ENCODE peak calls at places on chromosomes 1 and 21, in four cellular contexts. P is breast epithelium; S is esophagus muscularis mucosa; O is CD8-positive, alpha-beta T cell. D is an unnamed sample.

GRCh38 chr1:36223373-36223995 is 759 bp upstream of the THRAP3 start:
- DNase-seq in S (no peak), P (no peak), O (no peak), D (no peak)

GRCh38 chr1:150893336-150893913 is 6.5 kb downstream of the CTXND2 start:
- DNase-seq in S (no peak), O (no peak), P (no peak), D (no peak)

GRCh38 chr1:89723863-89724262 is 90.9 kb downstream of the LRRC8C start:
- DNase-seq in O (no peak), P (no peak), S (no peak), D (peak; percentile 4)

GRCh38 chr21:14995695-14996490 is 68.9 kb downstream of the NRIP1 start:
- DNase-seq in O (no peak), S (no peak), P (no peak), D (no peak)

GRCh38 chr21:39156024-39156423 is 27.2 kb downstream of the PSMG1 start:
- DNase-seq in S (peak; percentile 42), O (no peak), P (no peak), D (no peak)

GRCh38 chr1:51750729-51751128 is 127.8 kb downstream of the NRDC start:
- DNase-seq in O (no peak), P (no peak), S (no peak), D (no peak)

GRCh38 chr1:118151312-118151937 is 33.6 kb downstream of the SPAG17 start:
- DNase-seq in O (no peak), P (no peak), S (no peak), D (no peak)

GRCh38 chr1:23763040-23763577 is 15.1 kb upstream of the PITHD1 start:
- DNase-seq in S (no peak), O (no peak), P (no peak), D (no peak)

GRCh38 chr1:112818990-112819689 is 104.0 kb upstream of the PPM1J start:
- DNase-seq in O (no peak), P (no peak), S (no peak), D (no peak)

GRCh38 chr1:18893120-18893519 is 9.2 kb downstream of the ALDH4A1 start:
- DNase-seq in P (no peak), S (no peak), O (no peak), D (no peak)

GRCh38 chr1:157403203-157403602 is 149.1 kb downstream of the FCRL5 start:
- DNase-seq in S (peak; percentile 55), P (no peak), O (no peak), D (no peak)

GRCh38 chr21:38256599-38257302 is at the start of gene KCNJ15:
- DNase-seq in O (no peak), S (no peak), P (no peak), D (no peak)

GRCh38 chr1:224435999-224436398 is 1.4 kb upstream of the WDR26 start:
- DNase-seq in S (no peak), O (no peak), P (no peak), D (no peak)
- H3K4me3 ChIP-seq in S (no peak overlapping the region), O (no peak overlapping the region), P (no peak overlapping the region), D (no peak overlapping the region)

DNA sequence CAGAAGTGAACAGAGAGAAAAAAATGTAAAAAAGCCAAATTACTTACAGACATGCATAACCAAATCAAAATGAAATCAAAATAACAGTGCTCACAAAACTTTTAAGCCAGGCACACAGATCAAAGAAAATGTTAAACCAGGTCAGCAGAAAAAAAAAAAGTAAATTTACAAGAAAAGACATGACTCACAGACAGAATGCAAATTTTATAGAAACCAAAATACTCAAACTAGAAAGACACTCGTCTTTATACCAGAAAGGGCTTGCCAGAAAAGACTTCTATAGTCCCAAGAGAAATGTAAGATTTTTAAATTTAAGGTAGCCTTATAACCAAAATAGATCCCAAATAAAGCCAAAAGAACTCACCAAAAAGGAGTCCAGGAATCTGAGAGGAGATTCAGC is 86.5 kb upstream of the COG2 start:
- DNase-seq in S (no peak), O (no peak), P (no peak), D (no peak)
- TF ChIP-seq CTCF in S (no peak), O (no peak), P (no peak), D (no peak)

GRCh38 chr1:206891412-206891811 is 5.8 kb upstream of the IL24 start:
- DNase-seq in P (no peak), S (peak; percentile 29), O (no peak), D (no peak)

GRCh38 chr1:206892351-206892984 is 4.8 kb upstream of the IL24 start:
- DNase-seq in O (no peak), S (no peak), P (no peak), D (no peak)

GRCh38 chr1:206890125-206890637 is 7.1 kb upstream of the IL24 start:
- DNase-seq in O (no peak), P (no peak), S (no peak), D (no peak)

GRCh38 chr1:206893380-206893779 is 3.9 kb upstream of the IL24 start:
- DNase-seq in P (no peak), O (no peak), S (no peak), D (no peak)

DNA sequence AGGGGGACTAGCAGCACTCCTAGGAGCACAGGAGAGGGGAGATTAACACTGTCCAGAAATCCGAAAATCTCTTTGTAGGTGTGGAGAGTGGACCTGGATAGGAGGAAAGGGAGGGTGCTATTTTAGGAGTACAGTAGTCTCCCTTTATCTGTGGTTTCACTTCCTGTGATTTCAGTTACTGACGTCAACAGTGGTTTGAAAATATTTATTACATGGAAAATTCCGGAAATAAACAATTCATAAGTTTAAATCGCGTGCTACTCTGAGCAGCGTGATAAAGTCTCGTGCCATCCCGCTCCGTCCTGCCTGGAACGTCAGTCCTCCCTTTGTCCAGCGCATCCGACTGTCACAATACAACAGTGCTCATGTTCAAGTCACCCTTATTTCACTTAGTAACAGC is 6.6 kb upstream of the IL24 start:
- DNase-seq in P (no peak), O (no peak), S (no peak), D (no peak)
- H3K4me3 ChIP-seq in P (no peak overlapping the region), O (no peak overlapping the region), S (no peak overlapping the region), D (no peak overlapping the region)

GRCh38 chr1:107139833-107140702 is 771 bp upstream of the NTNG1 start:
- DNase-seq in O (peak; percentile 49), P (no peak), S (no peak), D (no peak)
- TF ChIP-seq CTCF in O (no peak), P (no peak), S (no peak), D (no peak)

DNA sequence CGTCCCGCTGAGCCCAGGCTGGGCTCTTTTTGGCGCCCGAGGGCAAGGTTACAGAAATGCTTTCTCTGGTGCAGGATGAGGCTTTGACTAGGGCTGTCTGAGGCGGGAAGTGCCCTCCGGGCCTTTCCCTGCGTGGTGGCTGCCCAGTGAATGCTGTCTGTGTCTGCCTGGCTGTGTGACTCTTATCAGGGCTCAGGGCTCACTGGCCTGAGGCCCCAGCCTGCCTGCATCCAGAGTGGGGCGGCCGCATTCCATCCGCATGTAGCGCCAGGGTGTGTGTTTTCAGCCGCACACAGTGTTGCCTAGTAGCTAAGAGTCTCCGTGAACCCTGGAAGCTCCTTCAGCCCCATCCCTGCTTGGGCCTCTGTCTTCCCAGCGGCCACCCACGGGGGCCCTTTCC is 59.1 kb downstream of the FAAP20 start:
- DNase-seq in O (no peak), S (no peak), P (peak; percentile 77), D (no peak)
- H3K4me3 ChIP-seq in O (no peak overlapping the region), S (no peak overlapping the region), P (no peak overlapping the region), D (no peak overlapping the region)

GRCh38 chr1:6794164-6794563 is 8.9 kb downstream of the CAMTA1 start:
- DNase-seq in S (no peak), P (no peak), O (no peak), D (no peak)
- TF ChIP-seq CTCF in S (peak; percentile 47), P (peak; percentile 62), O (peak; percentile 45), D (peak; percentile 30)

DNA sequence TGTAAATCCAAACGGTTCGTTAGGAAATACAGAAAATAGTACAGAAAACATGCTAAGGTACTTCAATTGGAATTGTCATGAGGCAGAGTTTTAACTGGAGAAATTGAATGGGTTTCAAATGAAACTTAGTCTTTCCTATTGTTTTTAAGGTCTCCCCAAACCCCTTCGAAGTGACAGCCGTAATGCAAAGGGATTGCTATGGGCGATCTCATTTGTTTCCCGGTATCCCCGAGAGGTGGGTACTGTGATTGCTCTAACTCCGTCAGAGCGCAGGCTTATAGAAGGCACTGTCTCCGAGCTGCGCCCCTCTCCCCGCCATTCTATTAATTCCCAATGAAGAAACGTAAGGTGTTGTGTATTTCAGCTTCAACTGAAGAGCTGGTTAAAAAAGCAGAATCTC is 22.0 kb upstream of the RNF187 start:
- DNase-seq in S (no peak), O (no peak), P (no peak), D (no peak)
- H3K4me3 ChIP-seq in S (peak overlapping the region; percentile 48), O (peak overlapping the region; percentile 51), P (peak overlapping the region; percentile 36), D (peak overlapping the region; percentile 61)

D was measured in thoracic aorta.